ENCODE peak calls at places on chromosomes 11 and 22, in five cellular contexts. Y, P, U, Z and A are unnamed samples.

GRCh38 chr11:64237484-64237951 is 3.1 kb downstream of the VEGFB start:
- DNase-seq in U (peak), Y (no peak), P (no peak), Z (peak), A (no peak)

GRCh38 chr11:29676993-29677392 is 339.8 kb downstream of the KCNA4 start:
- DNase-seq in Y (no peak), P (no peak), U (no peak), Z (no peak), A (no peak)

GRCh38 chr11:12205330-12205729 is 94.9 kb downstream of the MICAL2 start:
- DNase-seq in P (no peak), Z (no peak), U (no peak), Y (peak), A (no peak)

GRCh38 chr11:44609028-44609782 is 43.7 kb downstream of the CD82 start:
- DNase-seq in Y (no peak), P (no peak), U (no peak), Z (no peak), A (no peak)

GRCh38 chr11:8268530-8269461 is 5.1 kb upstream of the LMO1 start:
- DNase-seq in Y (no peak), P (peak), U (peak), Z (no peak), A (peak)

GRCh38 chr11:15742626-15743243 is 613.6 kb downstream of the SOX6 start:
- DNase-seq in Z (no peak), P (no peak), Y (peak), U (no peak), A (no peak)

GRCh38 chr11:10592331-10592730 is 23.9 kb upstream of the LYVE1 start:
- DNase-seq in P (no peak), Y (peak), U (no peak), Z (no peak), A (no peak)

GRCh38 chr11:102685311-102685710 is 20.3 kb downstream of the MMP27 start:
- DNase-seq in Y (no peak), P (no peak), U (no peak), Z (no peak), A (no peak)

GRCh38 chr22:19756288-19757128 is 4.1 kb upstream of the TBX1 start:
- DNase-seq in P (peak), Z (peak), U (no peak), Y (peak), A (peak)

GRCh38 chr11:62124186-62125113 is 639 bp downstream of the INCENP start:
- DNase-seq in Y (peak), U (no peak), Z (peak), P (peak), A (no peak)

GRCh38 chr11:17822021-17822781 is 87.6 kb downstream of the KCNC1 start:
- DNase-seq in U (no peak), P (no peak), Y (peak), Z (no peak), A (no peak)

GRCh38 chr22:19723990-19724827 is 870 bp downstream of the GP1BB start:
- DNase-seq in U (no peak), P (peak), Z (no peak), Y (no peak), A (no peak)

GRCh38 chr22:36510966-36511881 is 4.4 kb upstream of the FOXRED2 start:
- DNase-seq in P (peak), Z (peak), U (no peak), Y (peak), A (no peak)

GRCh38 chr11:65856689-65857499 is 1.1 kb downstream of the CFL1 start:
- DNase-seq in Z (peak), U (peak), Y (peak), P (peak), A (peak)

GRCh38 chr11:113997473-113997872 is 22.6 kb downstream of the HTR3A start:
- DNase-seq in U (no peak), Y (no peak), P (no peak), Z (no peak), A (no peak)

GRCh38 chr11:13008625-13009475 is at the start of gene RASSF10:
- DNase-seq in Y (peak), U (no peak), P (peak), Z (peak), A (peak)

GRCh38 chr11:128726464-128727139 is 32.7 kb downstream of the FLI1 start:
- DNase-seq in P (no peak), U (no peak), Z (no peak), Y (no peak), A (peak)

GRCh38 chr11:44773351-44773965 is 46.7 kb downstream of the TSPAN18 start:
- DNase-seq in P (no peak), U (peak), Z (no peak), Y (no peak), A (no peak)

GRCh38 chr11:134560566-134561347 is 148.7 kb upstream of the B3GAT1 start:
- DNase-seq in Y (no peak), Z (no peak), P (peak), U (no peak), A (no peak)

GRCh38 chr11:73182824-73183321 is 35.2 kb upstream of the P2RY2 start:
- DNase-seq in P (peak), Y (no peak), U (no peak), Z (peak), A (no peak)

GRCh38 chr22:41468381-41469217 is at the start of the genes ACO2 and PHF5A:
- DNase-seq in Y (peak), P (peak), Z (peak), U (peak), A (peak)

GRCh38 chr11:5928269-5928668 is 13.8 kb upstream of the OR56A3 start:
- DNase-seq in U (no peak), Y (no peak), Z (no peak), P (no peak), A (no peak)

GRCh38 chr22:48492371-48493320 is 1335.0 kb downstream of the BRD1 start:
- DNase-seq in U (peak), Y (peak), P (peak), Z (peak), A (peak)

GRCh38 chr11:40215605-40216004 is 1243.8 kb downstream of the LRRC4C start:
- DNase-seq in U (no peak), Y (no peak), P (no peak), Z (no peak), A (no peak)

GRCh38 chr11:75969626-75970308 is 154.8 kb downstream of the UVRAG start:
- DNase-seq in Y (peak), P (no peak), U (no peak), Z (no peak), A (no peak)

GRCh38 chr11:35714882-35715612 is 52.5 kb downstream of the TRIM44 start:
- DNase-seq in U (no peak), P (no peak), Z (no peak), Y (peak), A (no peak)

GRCh38 chr11:18312012-18312411 is 9.9 kb downstream of the HPS5 start:
- DNase-seq in Z (no peak), U (no peak), Y (peak), P (no peak), A (no peak)

GRCh38 chr11:126146454-126147192 is 64.8 kb downstream of the RPUSD4 start:
- DNase-seq in P (no peak), Z (no peak), Y (no peak), U (no peak), A (no peak)

GRCh38 chr11:90593099-90593498 is 370.2 kb upstream of the CHORDC1 start:
- DNase-seq in Z (no peak), Y (no peak), U (no peak), P (no peak), A (no peak)

GRCh38 chr22:45968751-45969413 is 8.1 kb downstream of the WNT7B start:
- DNase-seq in P (no peak), U (no peak), Y (peak), Z (no peak), A (no peak)

GRCh38 chr22:45710469-45710868 is 38.8 kb downstream of the ATXN10 start:
- DNase-seq in U (no peak), Z (no peak), Y (no peak), P (no peak), A (no peak)

GRCh38 chr11:34242037-34242625 is 115.7 kb downstream of the ABTB2 start:
- DNase-seq in Z (no peak), Y (peak), U (no peak), P (no peak), A (no peak)

GRCh38 chr11:61195016-61195695 is 8.2 kb upstream of the PGA3 start:
- DNase-seq in U (no peak), P (no peak), Y (no peak), Z (no peak), A (no peak)

GRCh38 chr22:31857247-31857646 is 87.1 kb upstream of the YWHAH start:
- DNase-seq in P (peak), Y (no peak), U (no peak), Z (no peak), A (no peak)

GRCh38 chr11:72446929-72447753 is 12.8 kb upstream of the CLPB start:
- DNase-seq in P (peak), Z (no peak), Y (peak), U (no peak), A (no peak)

GRCh38 chr11:20353829-20354434 is 9.6 kb upstream of the HTATIP2 start:
- DNase-seq in P (peak), U (no peak), Z (peak), Y (peak), A (no peak)

GRCh38 chr11:116148056-116148455 is 624.7 kb downstream of the BUD13 start:
- DNase-seq in Z (no peak), P (peak), U (no peak), Y (no peak), A (peak)

GRCh38 chr11:82557274-82557673 is 176.4 kb downstream of the FAM181B start:
- DNase-seq in U (no peak), P (no peak), Y (no peak), Z (no peak), A (peak)

DNA sequence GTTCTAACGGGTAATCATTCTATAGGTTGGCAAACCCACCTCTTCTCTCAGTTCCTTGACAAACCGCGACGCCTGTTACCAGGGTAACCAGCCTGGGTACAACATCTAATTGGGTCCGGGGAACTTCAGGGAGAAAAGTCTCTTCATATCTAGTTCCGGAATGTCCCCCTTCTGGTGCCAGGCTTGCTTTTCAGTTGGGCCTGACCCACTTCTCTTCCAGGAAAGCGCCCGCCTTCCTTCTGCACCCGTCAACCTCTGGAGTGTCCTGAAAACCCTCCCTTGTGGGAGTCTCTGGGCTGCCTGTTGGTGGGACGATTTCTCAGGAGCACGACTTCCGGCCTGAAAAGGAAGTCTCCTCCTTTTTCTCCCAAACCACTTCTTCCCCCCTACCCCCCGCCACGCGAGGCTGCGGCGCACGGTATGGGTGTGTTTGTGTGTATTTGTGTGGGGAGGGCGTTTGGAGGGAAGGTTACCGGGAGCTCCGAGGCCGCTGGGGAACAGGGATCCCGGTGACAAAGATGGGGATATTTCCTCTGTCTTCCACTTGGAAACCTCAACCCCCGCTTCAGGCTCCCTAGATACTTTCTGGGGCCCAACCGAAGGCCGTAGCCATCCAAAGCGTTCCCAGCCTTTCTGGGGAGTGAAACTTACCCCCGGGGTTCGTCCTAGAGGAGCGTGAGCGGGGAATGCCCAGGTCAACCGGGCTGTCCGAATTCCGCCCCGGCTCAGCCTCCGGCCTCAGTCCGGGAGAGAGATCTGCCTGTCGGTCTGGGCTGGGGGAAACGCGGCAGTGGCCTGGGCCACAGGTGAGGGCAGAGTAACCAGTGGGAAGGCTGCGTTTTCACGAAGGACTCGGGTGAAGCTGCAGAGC is at the start of the genes NKAPD1 and PIH1D2:
- DNase-seq in P (peak), Z (peak), Y (peak), U (peak), A (peak)
- TF ChIP-seq CTCF in P (peak), Z (no peak), Y (peak), U (no peak), A (no peak)

DNA sequence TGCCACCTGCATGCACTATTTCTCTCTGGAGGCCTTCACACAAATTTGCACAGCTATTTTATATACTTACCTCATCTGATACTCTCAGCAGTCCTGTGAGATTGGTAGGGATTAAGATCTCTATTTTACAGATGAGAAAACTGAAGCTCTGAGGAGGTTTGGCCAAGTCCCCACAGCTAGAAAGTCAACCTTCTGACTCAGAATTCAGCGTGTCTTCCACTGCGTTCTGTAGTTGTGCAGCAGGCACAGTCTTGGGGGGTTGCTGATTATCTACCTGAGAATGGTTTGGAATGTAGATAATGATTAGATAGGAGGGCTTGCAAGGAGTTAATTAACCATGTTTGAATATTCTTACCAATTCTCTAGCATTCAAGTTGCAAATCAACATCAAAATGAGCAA is 2.5 kb upstream of the SORL1 start:
- DNase-seq in P (no peak), Y (no peak), U (no peak), Z (no peak), A (no peak)
- H3K4me3 ChIP-seq in P (no peak), Y (no peak), U (no peak), Z (no peak), A (no peak)

GRCh38 chr11:117932426-117932825 is 3.2 kb upstream of the TMPRSS13 start:
- DNase-seq in U (no peak), Z (no peak), Y (no peak), P (no peak), A (no peak)
- TF ChIP-seq CTCF in U (no peak), Z (no peak), Y (no peak), P (no peak), A (no peak)

GRCh38 chr22:29478326-29479276 is 1.4 kb upstream of the NEFH start:
- DNase-seq in Z (no peak), U (no peak), Y (peak), P (peak), A (no peak)

GRCh38 chr22:29480512-29481264 is 670 bp downstream of the NEFH start:
- DNase-seq in P (peak), Z (no peak), U (no peak), Y (peak), A (no peak)

GRCh38 chr22:29479417-29480261 is at the start of gene NEFH:
- DNase-seq in P (peak), U (no peak), Z (no peak), Y (no peak), A (no peak)

GRCh38 chr22:29481265-29482000 is 1.4 kb downstream of the NEFH start:
- DNase-seq in Y (no peak), U (no peak), P (peak), Z (peak), A (no peak)

GRCh38 chr22:29480262-29480511 is 169 bp downstream of the NEFH start:
- DNase-seq in U (no peak), Y (no peak), Z (no peak), P (no peak), A (no peak)
- H3K4me3 ChIP-seq in U (peak), Y (no peak), Z (no peak), P (peak), A (no peak)

GRCh38 chr11:94400839-94401772 is at the start of gene GPR83:
- DNase-seq in P (peak), Z (no peak), U (no peak), Y (peak), A (no peak)
- TF ChIP-seq CTCF in P (peak), Z (no peak), U (no peak), Y (no peak), A (no peak)

GRCh38 chr11:79439430-79439892 is 1.4 kb downstream of the TENM4 start:
- DNase-seq in P (no peak), U (no peak), Z (no peak), Y (peak), A (peak)
- H3K4me3 ChIP-seq in P (peak), U (peak), Z (no peak), Y (peak), A (no peak)

GRCh38 chr11:58968251-58968711 is 29.0 kb downstream of the GLYATL1 start:
- DNase-seq in Y (no peak), P (no peak), Z (peak), U (no peak), A (no peak)
- TF ChIP-seq CTCF in Y (no peak), P (no peak), Z (no peak), U (no peak), A (no peak)

DNA sequence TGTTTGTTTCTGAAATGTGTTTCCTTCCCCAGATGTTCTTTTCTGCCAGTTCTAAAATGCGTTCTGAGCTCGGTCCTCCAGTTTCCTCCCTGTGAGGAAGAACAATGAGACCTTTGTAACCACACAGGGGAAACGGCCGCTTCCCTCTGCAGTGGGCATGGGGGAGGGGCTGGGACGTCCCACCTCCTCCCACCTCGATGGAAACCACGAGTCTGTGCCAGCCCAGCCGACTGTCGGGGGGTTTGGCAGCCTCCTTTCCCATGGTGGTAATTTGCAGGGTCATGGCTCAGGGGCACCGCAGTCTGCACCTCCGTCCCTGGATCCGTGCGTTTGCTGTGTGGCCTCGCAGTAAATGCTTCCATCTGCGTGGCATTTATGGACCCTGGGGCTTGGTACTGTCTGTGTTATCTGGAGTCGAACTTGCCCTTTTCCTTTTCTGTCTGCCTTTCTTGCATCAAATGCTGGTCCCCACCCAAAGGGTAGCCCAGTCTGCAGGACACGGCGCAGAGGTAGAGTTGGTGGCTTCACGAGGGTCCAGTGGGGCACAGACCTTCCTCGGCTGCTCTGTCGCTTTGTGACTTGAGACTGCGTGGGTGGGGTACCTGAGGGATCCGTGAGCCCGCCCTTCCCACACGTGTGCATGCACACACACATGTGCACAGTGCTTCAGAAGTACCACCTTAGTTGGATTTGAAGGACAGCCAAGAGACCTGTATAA is 16.1 kb downstream of the LRP5 start:
- DNase-seq in Y (no peak), U (peak), Z (peak), P (no peak), A (no peak)
- H3K4me3 ChIP-seq in Y (no peak), U (no peak), Z (no peak), P (no peak), A (no peak)